ENCODE peak calls at places on chromosomes 4 and X, in eight cellular contexts. V is NB4; W is stimulated activated CD4-positive, alpha-beta T cell treated with anti-CD3 and anti-CD28 coated beads, TNF-alpha, amount 100 ng/mL, for 1 hour; Y is GDM1; X is stimulated activated CD8-positive, alpha-beta memory T cell treated with anti-CD3 and anti-CD28 coated beads, Interleukin-12 subunit alpha, Interleukin-12 subunit beta, amount 100 ng/mL, for 4 hours; L is dermis microvascular lymphatic vessel endothelial cell; D is NCI-H2081 treated with DMSO at 0.1 percent for 48 hours; N is NCI-H2171. M is an unnamed sample.
A peak's percentile ranks its signal among the peaks of the same experiment; 100 is the strongest.

GRCh38 chr4:141926414-141926813 is 290.0 kb downstream of the IL15 start:
- DNase-seq in W (no peak), Y (no peak), D (no peak), X (no peak), V (no peak), N (no peak), L (no peak), M (no peak)

GRCh38 chr4:101103381-101104142 is 243.8 kb downstream of the PPP3CA start:
- DNase-seq in D (no peak), L (no peak), N (no peak), W (no peak), V (peak; percentile 80), Y (peak; percentile 65), X (no peak), M (no peak)

GRCh38 chr4:82753725-82754410 is 44.7 kb downstream of the SCD5 start:
- DNase-seq in X (no peak), N (peak; percentile 71), V (no peak), D (no peak), L (no peak), Y (no peak), W (no peak), M (no peak)

GRCh38 chr4:135277116-135277979 is 1075.8 kb upstream of the PABPC4L start:
- DNase-seq in V (no peak), D (no peak), Y (no peak), L (no peak), X (no peak), N (no peak), W (no peak), M (no peak)

GRCh38 chr4:26964512-26964911 is 103.9 kb downstream of the STIM2 start:
- DNase-seq in W (no peak), D (no peak), X (no peak), V (no peak), N (no peak), L (no peak), Y (no peak), M (no peak)

GRCh38 chrX:154727418-154728323 is 23.2 kb downstream of the GAB3 start:
- DNase-seq in N (no peak), L (peak; percentile 73), X (no peak), V (peak; percentile 27), D (no peak), Y (no peak), W (no peak), M (no peak)

GRCh38 chr4:31081375-31081774 is 361.2 kb downstream of the PCDH7 start:
- DNase-seq in D (no peak), N (no peak), W (no peak), X (no peak), V (no peak), L (no peak), Y (no peak), M (no peak)

GRCh38 chr4:155639674-155640529 is 26.7 kb upstream of the GUCY1A1 start:
- DNase-seq in V (no peak), N (no peak), L (no peak), D (no peak), W (no peak), Y (peak; percentile 66), X (no peak), M (no peak)

GRCh38 chr4:99642725-99643489 is 14.7 kb downstream of the C4orf54 start:
- DNase-seq in N (no peak), Y (no peak), W (no peak), D (no peak), X (no peak), V (no peak), L (no peak), M (peak; percentile 3)

GRCh38 chrX:135086197-135086854 is 34.0 kb downstream of the ETDB start:
- DNase-seq in Y (no peak), N (peak; percentile 52), W (peak; percentile 18), X (no peak), L (peak; percentile 44), V (peak; percentile 69), D (peak; percentile 1), M (peak; percentile 0)

GRCh38 chr4:4761128-4761991 is 98.1 kb upstream of the MSX1 start:
- DNase-seq in D (no peak), W (no peak), X (no peak), N (no peak), L (no peak), V (peak; percentile 64), Y (no peak), M (no peak)

GRCh38 chr4:176981074-176981473 is 188.4 kb upstream of the VEGFC start:
- DNase-seq in V (peak; percentile 11), N (no peak), W (no peak), L (no peak), Y (no peak), X (no peak), D (no peak), M (no peak)

GRCh38 chr4:5788144-5788543 is 77.1 kb downstream of the EVC start:
- DNase-seq in Y (no peak), W (no peak), N (no peak), D (no peak), L (no peak), X (no peak), V (no peak), M (no peak)

GRCh38 chr4:165700855-165701254 is 172.2 kb upstream of the TLL1 start:
- DNase-seq in V (no peak), W (no peak), Y (no peak), X (no peak), N (no peak), L (no peak), D (no peak), M (no peak)

GRCh38 chrX:106999002-106999975 is 723 bp downstream of the MORC4 start:
- DNase-seq in Y (peak; percentile 25), N (peak; percentile 13), W (no peak), V (peak; percentile 3), D (peak; percentile 30), X (peak; percentile 4), L (no peak), M (no peak)

GRCh38 chr4:183333983-183334382 is 11.8 kb upstream of the CLDN24 start:
- DNase-seq in Y (no peak), D (no peak), L (peak; percentile 62), W (no peak), N (no peak), V (no peak), X (no peak), M (no peak)

GRCh38 chr4:82811838-82812672 is 13.5 kb upstream of the SCD5 start:
- DNase-seq in D (no peak), X (no peak), V (peak; percentile 14), W (no peak), Y (no peak), N (no peak), L (no peak), M (no peak)

GRCh38 chrX:24260827-24261550 is 52.9 kb downstream of the SUPT20HL2 start:
- DNase-seq in W (no peak), Y (peak; percentile 71), D (no peak), L (no peak), N (no peak), V (peak; percentile 60), X (no peak), M (no peak)

GRCh38 chr4:106541253-106541652 is 172.7 kb upstream of the GIMD1 start:
- DNase-seq in W (no peak), D (no peak), X (no peak), N (no peak), V (no peak), Y (no peak), L (no peak), M (no peak)

GRCh38 chrX:31546130-31546529 is 474.3 kb upstream of the FTHL17 start:
- DNase-seq in L (no peak), Y (no peak), W (no peak), X (no peak), D (no peak), V (no peak), N (no peak), M (peak; percentile 19)

GRCh38 chr4:154985673-154986072 is 204.6 kb downstream of the RBM46 start:
- DNase-seq in N (no peak), L (no peak), Y (no peak), V (no peak), X (no peak), W (no peak), D (no peak), M (no peak)

GRCh38 chr4:173793937-173794510 is 264.0 kb upstream of the HAND2 start:
- DNase-seq in Y (no peak), L (no peak), X (no peak), D (no peak), W (no peak), N (no peak), V (no peak), M (no peak)

M was measured in GOT3.